ENCODE peak calls at places on chromosomes 16 and 17, in nine cellular contexts. X is Caco-2; N is NCI-H748 treated with DMSO at 0.1 percent for 48 hours; F is NCI-H1436; D is T follicular helper cell; I is activated CD4-positive, alpha-beta T cell treated with anti-CD3 and anti-CD28 coated beads, Interleukin-2, amount 50 U/mL, for 48 hours; G is EL; M is GM23248; W is C1 segment of cervical spinal cord. S is an unnamed sample.

GRCh38 chr16:8262299-8262698 is 328.0 kb downstream of the TMEM114 start:
- DNase-seq in X (no peak), F (no peak), M (no peak), N (no peak), D (no peak), W (no peak), G (no peak), I (no peak), S (no peak)

GRCh38 chr16:23356941-23357340 is 54.8 kb downstream of the SCNN1B start:
- DNase-seq in F (no peak), W (no peak), I (no peak), X (no peak), D (no peak), M (no peak), G (no peak), N (no peak), S (no peak)

GRCh38 chr17:19727466-19728113 is 11.2 kb upstream of the SLC47A2 start:
- DNase-seq in D (no peak), N (no peak), I (no peak), G (peak; percentile 11), W (peak; percentile 84), M (peak; percentile 89), F (no peak), X (no peak), S (no peak)

GRCh38 chr17:77145209-77145608 is 4.4 kb downstream of the SEC14L1 start:
- DNase-seq in X (no peak), D (no peak), M (no peak), F (no peak), I (no peak), W (no peak), N (no peak), G (no peak), S (no peak)

GRCh38 chr17:14737984-14738651 is 437.2 kb downstream of the HS3ST3B1 start:
- DNase-seq in W (no peak), M (peak; percentile 98), D (no peak), G (peak; percentile 99), F (no peak), I (no peak), X (peak; percentile 47), N (no peak), S (no peak)

GRCh38 chr17:6509295-6509771 is 47.0 kb downstream of the PITPNM3 start:
- DNase-seq in X (no peak), D (no peak), F (no peak), I (no peak), M (peak; percentile 59), N (no peak), G (no peak), W (no peak), S (no peak)

GRCh38 chr16:49100366-49100765 is 181.3 kb downstream of the CBLN1 start:
- DNase-seq in W (no peak), D (no peak), G (no peak), N (no peak), I (no peak), X (no peak), M (no peak), F (no peak), S (no peak)

GRCh38 chr16:87145181-87146176 is 171.7 kb downstream of the C16orf95 start:
- DNase-seq in M (peak; percentile 51), W (no peak), N (no peak), G (peak; percentile 95), F (no peak), X (no peak), D (no peak), I (peak; percentile 5), S (no peak)

GRCh38 chr17:602436-602835 is 112.2 kb downstream of the VPS53 start:
- DNase-seq in W (no peak), D (no peak), F (no peak), I (no peak), N (no peak), X (no peak), G (no peak), M (peak; percentile 35), S (no peak)

GRCh38 chr17:61423967-61424649 is 24.5 kb downstream of the TBX2 start:
- DNase-seq in X (no peak), D (no peak), N (no peak), F (no peak), W (no peak), G (no peak), M (no peak), I (no peak), S (no peak)

GRCh38 chr16:79573071-79573470 is 27.5 kb downstream of the MAF start:
- DNase-seq in G (no peak), I (no peak), N (no peak), M (no peak), W (no peak), X (no peak), F (no peak), D (no peak), S (no peak)

GRCh38 chr17:66426397-66427033 is 124.1 kb downstream of the PRKCA start:
- DNase-seq in D (peak; percentile 7), F (peak; percentile 28), G (peak; percentile 41), M (peak; percentile 11), I (peak; percentile 43), W (no peak), N (no peak), X (peak; percentile 47), S (peak; percentile 20)

GRCh38 chr16:88194397-88195020 is 188.2 kb upstream of the ZNF469 start:
- DNase-seq in X (no peak), F (no peak), M (peak; percentile 79), D (no peak), N (no peak), I (no peak), G (no peak), W (peak; percentile 11), S (peak; percentile 91)

GRCh38 chr17:7912927-7913524 is 3.1 kb downstream of the RNF227 start:
- DNase-seq in F (peak; percentile 54), G (peak; percentile 77), W (no peak), X (peak; percentile 50), M (peak; percentile 80), D (no peak), I (peak; percentile 28), N (peak; percentile 67), S (peak; percentile 78)

GRCh38 chr17:36544049-36544319 is 735 bp upstream of the GGNBP2 start:
- DNase-seq in M (peak; percentile 82), F (no peak), W (peak; percentile 51), N (no peak), D (peak; percentile 3), I (no peak), G (peak; percentile 53), X (peak; percentile 65), S (peak; percentile 32)

GRCh38 chr17:58306131-58306951 is 22.3 kb downstream of the TSPOAP1 start:
- DNase-seq in D (no peak), M (no peak), X (no peak), N (no peak), W (no peak), I (no peak), G (no peak), F (no peak), S (no peak)

GRCh38 chr16:55482056-55482455 is 3.1 kb downstream of the MMP2 start:
- DNase-seq in X (no peak), G (peak; percentile 43), I (no peak), N (no peak), M (peak; percentile 74), F (no peak), W (no peak), D (no peak), S (no peak)

GRCh38 chr16:53998024-53998810 is 288.4 kb downstream of the IRX3 start:
- DNase-seq in D (no peak), M (no peak), G (no peak), N (no peak), W (no peak), I (no peak), F (no peak), X (no peak), S (no peak)